ENCODE peak calls at places on chromosomes 12 and 14, in six cellular contexts. O, X, P, V, J and D are unnamed samples.
A peak's percentile ranks its signal among the peaks of the same experiment; 100 is the strongest.

GRCh38 chr12:57489157-57489641 is 1.3 kb downstream of the MARS1 start:
- DNase-seq in O (no peak), X (no peak), P (no peak), V (no peak), J (no peak), D (no peak)

GRCh38 chr12:27602516-27602915 is 78.5 kb downstream of the PPFIBP1 start:
- DNase-seq in O (no peak), X (no peak), P (no peak), V (no peak), J (no peak), D (no peak)

GRCh38 chr12:14913381-14913781 is 25.0 kb downstream of the ERP27 start:
- DNase-seq in O (no peak), X (no peak), P (no peak), V (no peak), J (peak; percentile 99), D (no peak)

GRCh38 chr12:23803547-23803946 is 145.9 kb downstream of the SOX5 start:
- DNase-seq in O (no peak), X (no peak), P (no peak), V (no peak), J (no peak), D (no peak)

GRCh38 chr14:41505491-41505890 is 101.2 kb upstream of the LRFN5 start:
- DNase-seq in O (no peak), X (no peak), P (no peak), V (no peak), J (peak; percentile 11), D (no peak)

GRCh38 chr12:5085896-5086295 is 42.2 kb downstream of the KCNA5 start:
- DNase-seq in O (no peak), X (no peak), P (no peak), V (no peak), J (peak; percentile 86), D (no peak)

GRCh38 chr12:52347546-52348510 is 19.5 kb downstream of the KRT85 start:
- DNase-seq in O (no peak), X (no peak), P (no peak), V (no peak), J (no peak), D (no peak)

GRCh38 chr14:92968291-92969020 is 45.5 kb downstream of the CHGA start:
- DNase-seq in O (no peak), X (no peak), P (no peak), V (no peak), J (no peak), D (no peak)

GRCh38 chr12:108608616-108609015 is 10.7 kb upstream of the TMEM119 start:
- DNase-seq in O (no peak), X (no peak), P (no peak), V (no peak), J (no peak), D (no peak)

GRCh38 chr14:69637503-69638030 is 26.2 kb downstream of the SUSD6 start:
- DNase-seq in O (no peak), X (no peak), P (no peak), V (no peak), J (no peak), D (no peak)

GRCh38 chr12:2739832-2740641 is 54.7 kb upstream of the FKBP4 start:
- DNase-seq in O (no peak), X (no peak), P (no peak), V (no peak), J (no peak), D (no peak)

GRCh38 chr12:29673346-29673745 is 110.4 kb downstream of the TMTC1 start:
- DNase-seq in O (no peak), X (no peak), P (no peak), V (no peak), J (peak; percentile 24), D (no peak)

GRCh38 chr12:63419119-63419518 is 249.2 kb downstream of the DPY19L2 start:
- DNase-seq in O (no peak), X (no peak), P (no peak), V (no peak), J (peak; percentile 85), D (no peak)

GRCh38 chr12:112939761-112940357 is 1.6 kb downstream of the OAS3 start:
- DNase-seq in O (peak; percentile 47), X (no peak), P (peak; percentile 7), V (peak; percentile 6), J (no peak), D (no peak)

GRCh38 chr12:114355389-114356088 is 50.4 kb downstream of the TBX5 start:
- DNase-seq in O (peak; percentile 21), X (no peak), P (peak; percentile 13), V (no peak), J (no peak), D (peak; percentile 49)

GRCh38 chr12:57165741-57166140 is 18.3 kb upstream of the LRP1-AS start:
- DNase-seq in O (no peak), X (no peak), P (no peak), V (no peak), J (peak; percentile 43), D (no peak)

GRCh38 chr12:96828169-96828789 is 78.8 kb upstream of the NEDD1 start:
- DNase-seq in O (no peak), X (no peak), P (no peak), V (no peak), J (no peak), D (peak; percentile 21)

GRCh38 chr12:62631531-62632520 is 165.2 kb downstream of the MON2 start:
- DNase-seq in O (peak; percentile 50), X (no peak), P (no peak), V (no peak), J (peak; percentile 44), D (no peak)

GRCh38 chr12:116818341-116818856 is 62.8 kb downstream of the HRK start:
- DNase-seq in O (peak; percentile 11), X (no peak), P (peak; percentile 34), V (no peak), J (no peak), D (no peak)

GRCh38 chr12:116808113-116808786 is 70.1 kb downstream of the RNFT2 start:
- DNase-seq in O (no peak), X (no peak), P (no peak), V (no peak), J (no peak), D (no peak)

GRCh38 chr12:116812238-116812637 is 69.0 kb downstream of the HRK start:
- DNase-seq in O (no peak), X (no peak), P (no peak), V (no peak), J (no peak), D (no peak)

GRCh38 chr12:116818948-116819832 is 62.1 kb downstream of the HRK start:
- DNase-seq in O (peak; percentile 90), X (peak; percentile 86), P (peak; percentile 69), V (peak; percentile 90), J (peak; percentile 90), D (peak; percentile 67)

GRCh38 chr12:116813271-116814041 is 67.8 kb downstream of the HRK start:
- DNase-seq in O (no peak), X (no peak), P (no peak), V (no peak), J (peak; percentile 92), D (no peak)
- H3K4me3 ChIP-seq in O (no peak overlapping the region), X (no peak overlapping the region), P (no peak overlapping the region), V (no peak overlapping the region), J (no peak overlapping the region), D (no peak overlapping the region)

DNA sequence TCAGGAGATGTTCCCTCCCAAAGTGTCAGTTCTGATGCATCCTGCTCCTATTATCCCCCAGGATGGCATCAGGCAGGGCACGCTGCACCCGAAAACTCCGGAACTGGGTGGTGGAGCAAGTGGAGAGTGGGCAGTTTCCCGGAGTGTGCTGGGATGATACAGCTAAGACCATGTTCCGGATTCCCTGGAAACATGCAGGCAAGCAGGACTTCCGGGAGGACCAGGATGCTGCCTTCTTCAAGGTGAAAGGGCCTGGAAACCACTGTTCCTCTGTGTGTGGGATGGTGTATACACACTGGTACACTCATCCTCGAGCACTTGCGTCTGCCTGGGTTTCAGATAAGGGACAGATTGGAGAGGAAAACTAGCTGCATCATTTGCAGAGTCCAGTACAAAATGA is 1.0 kb downstream of the IRF9 start:
- DNase-seq in O (peak; percentile 42), X (no peak), P (no peak), V (no peak), J (no peak), D (no peak)
- H3K4me3 ChIP-seq in O (peak overlapping the region; percentile 97), X (peak overlapping the region; percentile 88), P (no peak overlapping the region), V (peak overlapping the region; percentile 99), J (peak overlapping the region; percentile 58), D (no peak overlapping the region)

DNA sequence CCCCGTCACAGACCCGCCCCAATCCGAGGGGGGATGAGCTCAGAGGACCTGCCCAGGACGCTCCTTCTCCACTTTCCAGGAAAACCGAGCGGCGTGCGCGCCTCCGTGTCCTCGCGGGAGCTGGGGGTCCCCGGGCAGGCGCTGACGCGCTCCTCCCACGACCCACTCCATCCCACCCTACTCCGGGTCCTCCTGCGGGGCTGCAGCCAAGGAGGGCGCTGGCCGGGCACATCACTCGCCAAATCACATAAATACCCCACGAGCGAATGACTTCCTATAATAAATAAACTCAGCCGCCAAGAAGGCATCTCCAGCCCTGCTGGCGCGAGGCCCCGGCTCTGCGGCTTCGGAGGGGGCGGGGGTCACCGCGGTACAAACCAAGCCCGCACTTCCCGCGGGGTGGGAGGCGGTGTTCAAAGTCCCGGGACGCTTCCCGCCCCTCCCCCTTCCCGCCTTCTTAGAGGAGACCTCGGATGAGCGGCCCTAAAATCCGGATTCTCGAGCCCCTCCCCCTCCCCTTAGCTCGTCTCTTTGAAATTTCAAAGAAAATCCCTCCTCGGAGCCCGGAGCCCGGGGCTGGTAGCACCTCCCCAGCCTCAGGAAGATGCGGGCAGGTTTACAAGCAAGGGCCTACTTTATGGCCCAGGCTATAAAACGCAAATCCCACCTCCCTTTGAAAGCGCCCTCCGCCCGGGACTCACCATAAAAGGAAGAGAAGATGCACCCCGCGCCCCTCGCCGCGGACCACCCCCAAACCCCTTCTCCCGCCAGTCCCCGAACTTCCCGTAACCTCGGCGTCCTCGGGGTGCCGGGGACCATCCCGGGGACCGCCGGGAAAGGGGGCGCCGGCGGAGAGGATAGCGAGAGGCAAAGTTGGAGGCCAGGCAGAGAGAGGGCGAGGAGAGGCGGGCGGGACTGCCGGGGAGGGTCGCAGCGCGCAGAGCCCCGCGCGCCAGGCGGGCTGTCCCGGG is 718 bp upstream of the FZD10 start:
- DNase-seq in O (no peak), X (no peak), P (no peak), V (no peak), J (no peak), D (no peak)
- H3K4me3 ChIP-seq in O (no peak overlapping the region), X (no peak overlapping the region), P (no peak overlapping the region), V (no peak overlapping the region), J (no peak overlapping the region), D (peak overlapping the region; percentile 11)

GRCh38 chr14:68549057-68549421 is 243.8 kb downstream of the ZFP36L1 start:
- DNase-seq in O (no peak), X (no peak), P (no peak), V (no peak), J (peak; percentile 82), D (no peak)

GRCh38 chr14:68548194-68549056 is 244.4 kb downstream of the ZFP36L1 start:
- DNase-seq in O (no peak), X (no peak), P (no peak), V (no peak), J (peak; percentile 98), D (no peak)

GRCh38 chr14:68544150-68544892 is 248.5 kb downstream of the ZFP36L1 start:
- DNase-seq in O (no peak), X (no peak), P (no peak), V (no peak), J (peak; percentile 99), D (no peak)

GRCh38 chr14:68547305-68548193 is 245.3 kb downstream of the ZFP36L1 start:
- DNase-seq in O (peak; percentile 15), X (no peak), P (no peak), V (no peak), J (peak; percentile 99), D (no peak)

DNA sequence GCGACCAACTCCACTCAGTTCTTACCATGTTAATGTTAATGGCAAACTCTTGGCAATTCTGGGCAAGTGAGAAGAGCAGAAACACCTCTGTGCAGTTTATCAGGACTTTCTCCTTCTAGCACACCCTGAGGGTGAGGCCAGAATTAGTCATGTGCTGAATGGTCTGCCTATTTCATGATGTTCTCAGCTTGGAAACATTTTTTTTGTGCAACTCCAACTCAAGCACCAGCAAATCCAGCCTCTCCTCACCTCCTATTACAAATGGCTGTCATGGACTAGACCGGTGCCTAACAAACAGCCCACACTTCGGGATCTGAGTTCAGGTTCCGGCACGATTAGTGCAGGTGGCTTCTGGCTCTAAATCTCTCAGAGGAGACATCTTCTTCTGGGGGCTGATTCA is 246.0 kb downstream of the ZFP36L1 start:
- DNase-seq in O (no peak), X (no peak), P (no peak), V (no peak), J (peak; percentile 95), D (no peak)
- H3K4me3 ChIP-seq in O (no peak overlapping the region), X (no peak overlapping the region), P (no peak overlapping the region), V (no peak overlapping the region), J (no peak overlapping the region), D (no peak overlapping the region)